ENCODE peak calls at places on chromosomes 7 and 10, in four cellular contexts. W is esophagus squamous epithelium; C is pancreas; Z is CD8-positive, alpha-beta T cell. R is an unnamed sample.

GRCh38 chr10:77149001-77149400 is 488.6 kb downstream of the KCNMA1 start:
- DNase-seq in W (no peak), C (no peak), Z (no peak), R (no peak)

GRCh38 chr10:44043646-44044368 is 341.1 kb downstream of the CXCL12 start:
- DNase-seq in W (no peak), C (no peak), Z (no peak), R (no peak)

GRCh38 chr10:75294866-75295692 is 59.3 kb upstream of the COMTD1 start:
- DNase-seq in W (no peak), C (peak; percentile 92), Z (peak; percentile 40), R (peak; percentile 49)

GRCh38 chr7:17405786-17406185 is 107.3 kb downstream of the AHR start:
- DNase-seq in W (no peak), C (no peak), Z (no peak), R (peak; percentile 34)

GRCh38 chr10:80949785-80950184 is 412.1 kb downstream of the SH2D4B start:
- DNase-seq in W (no peak), C (no peak), Z (no peak), R (no peak)

GRCh38 chr7:157674027-157674714 is 337.4 kb downstream of the DNAJB6 start:
- DNase-seq in W (no peak), C (no peak), Z (no peak), R (no peak)

GRCh38 chr10:109593686-109594085 is 329.6 kb downstream of the XPNPEP1 start:
- DNase-seq in W (no peak), C (no peak), Z (no peak), R (no peak)

GRCh38 chr7:116524609-116525297 is at the start of gene CAV1:
- DNase-seq in W (no peak), C (peak; percentile 54), Z (no peak), R (no peak)

GRCh38 chr10:22597142-22597541 is 117.2 kb downstream of the PIP4K2A start:
- DNase-seq in W (no peak), C (no peak), Z (no peak), R (no peak)

GRCh38 chr7:1679966-1680730 is 10.1 kb downstream of the ELFN1 start:
- DNase-seq in W (no peak), C (no peak), Z (no peak), R (no peak)

GRCh38 chr10:128173383-128173782 is 47.2 kb upstream of the MKI67 start:
- DNase-seq in W (no peak), C (no peak), Z (no peak), R (no peak)

GRCh38 chr7:84196007-84196551 is 1.5 kb upstream of the SEMA3A start:
- DNase-seq in W (no peak), C (no peak), Z (no peak), R (no peak)

GRCh38 chr10:28463676-28464395 is 69.1 kb upstream of the WAC start:
- DNase-seq in W (no peak), C (peak; percentile 68), Z (no peak), R (peak; percentile 29)

GRCh38 chr10:68192113-68192512 is 39.8 kb downstream of the ATOH7 start:
- DNase-seq in W (no peak), C (no peak), Z (no peak), R (no peak)

GRCh38 chr7:151177310-151177709 is 9.7 kb downstream of the ASB10 start:
- DNase-seq in W (no peak), C (no peak), Z (no peak), R (no peak)

GRCh38 chr7:128785738-128786137 is 6.0 kb upstream of the CCDC136 start:
- DNase-seq in W (no peak), C (no peak), Z (no peak), R (no peak)

GRCh38 chr10:116410351-116410750 is 17.3 kb upstream of the PNLIPRP3 start:
- DNase-seq in W (no peak), C (no peak), Z (no peak), R (no peak)

GRCh38 chr7:159137906-159138305 is 6.8 kb downstream of the VIPR2 start:
- DNase-seq in W (no peak), C (no peak), Z (no peak), R (no peak)

GRCh38 chr10:69861251-69862240 is 59.8 kb downstream of the COL13A1 start:
- DNase-seq in W (no peak), C (peak; percentile 68), Z (no peak), R (peak; percentile 12)

GRCh38 chr7:140541513-140542192 is 62.3 kb upstream of the MKRN1 start:
- DNase-seq in W (no peak), C (peak; percentile 26), Z (no peak), R (no peak)

GRCh38 chr7:4519819-4520520 is 162.1 kb upstream of the FOXK1 start:
- DNase-seq in W (no peak), C (no peak), Z (no peak), R (no peak)

GRCh38 chr10:129972966-129973673 is 9.0 kb upstream of the EBF3 start:
- DNase-seq in W (no peak), C (no peak), Z (no peak), R (no peak)

GRCh38 chr7:136229819-136230609 is 252.9 kb upstream of the MTPN start:
- DNase-seq in W (no peak), C (no peak), Z (no peak), R (no peak)

DNA sequence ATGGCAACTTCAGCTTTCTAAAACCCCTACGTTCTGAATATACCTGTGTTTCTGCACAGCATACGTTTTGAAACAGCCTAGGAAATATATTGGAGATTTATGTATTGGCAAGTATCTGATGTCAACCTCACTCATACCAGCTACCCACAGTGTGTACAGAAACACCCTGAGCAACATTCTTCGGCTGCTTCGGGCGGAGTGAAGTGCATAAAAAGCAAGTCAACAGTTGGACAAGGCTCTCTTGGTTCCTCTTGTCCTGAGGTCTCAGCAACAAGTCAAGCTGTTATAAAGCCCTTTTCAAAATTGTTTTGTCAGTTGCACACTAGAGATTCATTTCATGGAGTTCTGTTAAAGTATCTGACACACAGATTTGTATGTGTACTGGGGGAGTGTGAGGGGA is 40.0 kb upstream of the PAPSS2 start:
- DNase-seq in W (no peak), C (no peak), Z (no peak), R (no peak)
- H3K27ac ChIP-seq in W (no peak overlapping the region), C (no peak overlapping the region), Z (no peak overlapping the region), R (no peak overlapping the region)

DNA sequence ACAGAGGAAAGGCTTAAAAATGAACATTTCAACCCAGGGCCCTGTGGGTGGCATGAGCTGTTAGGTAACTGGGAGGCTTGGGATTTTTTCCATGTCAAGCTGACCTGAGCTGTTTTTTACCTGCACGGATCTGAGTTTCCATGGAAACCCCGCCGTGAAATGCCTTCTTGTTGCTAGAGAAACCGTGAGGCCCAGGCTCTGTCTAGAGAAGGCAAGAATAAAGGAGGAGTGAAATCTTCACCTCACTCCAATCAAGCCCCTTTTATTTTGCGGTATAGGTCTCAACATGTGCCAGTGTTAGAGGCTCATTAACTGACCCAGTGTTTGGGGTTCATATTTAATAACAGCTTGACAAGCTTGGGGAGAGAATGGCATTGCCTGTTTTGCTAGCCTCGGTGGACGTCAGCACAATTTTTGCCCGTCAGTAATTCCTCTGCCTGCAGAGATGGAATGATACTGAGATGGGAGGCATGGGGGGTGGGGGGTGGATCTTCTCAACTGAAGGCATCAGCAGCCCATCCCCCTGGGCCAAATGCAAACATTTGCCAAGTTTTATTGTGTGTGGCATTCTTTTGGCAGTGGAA is 48.9 kb upstream of the PDCD4 start:
- DNase-seq in W (no peak), C (peak; percentile 55), Z (no peak), R (no peak)
- H3K27ac ChIP-seq in W (peak overlapping the region; percentile 40), C (no peak overlapping the region), Z (no peak overlapping the region), R (no peak overlapping the region)

GRCh38 chr10:62277946-62278345 is 9.3 kb upstream of the RTKN2 start:
- DNase-seq in W (no peak), C (no peak), Z (no peak), R (no peak)
- H3K27ac ChIP-seq in W (no peak overlapping the region), C (no peak overlapping the region), Z (no peak overlapping the region), R (no peak overlapping the region)

GRCh38 chr10:16867990-16868389 is 50.8 kb upstream of the RSU1 start:
- DNase-seq in W (no peak), C (no peak), Z (no peak), R (no peak)
- H3K27ac ChIP-seq in W (no peak overlapping the region), C (no peak overlapping the region), Z (no peak overlapping the region), R (no peak overlapping the region)

GRCh38 chr10:78658645-78659632 is 409.8 kb upstream of the ZMIZ1 start:
- DNase-seq in W (no peak), C (no peak), Z (no peak), R (peak; percentile 63)

GRCh38 chr10:78655941-78656340 is 412.8 kb upstream of the ZMIZ1 start:
- DNase-seq in W (no peak), C (no peak), Z (no peak), R (no peak)

GRCh38 chr10:78656397-78656796 is 412.4 kb upstream of the ZMIZ1 start:
- DNase-seq in W (no peak), C (no peak), Z (no peak), R (no peak)

GRCh38 chr10:78657622-78658165 is 411.1 kb upstream of the ZMIZ1 start:
- DNase-seq in W (no peak), C (peak; percentile 82), Z (peak; percentile 60), R (peak; percentile 86)

DNA sequence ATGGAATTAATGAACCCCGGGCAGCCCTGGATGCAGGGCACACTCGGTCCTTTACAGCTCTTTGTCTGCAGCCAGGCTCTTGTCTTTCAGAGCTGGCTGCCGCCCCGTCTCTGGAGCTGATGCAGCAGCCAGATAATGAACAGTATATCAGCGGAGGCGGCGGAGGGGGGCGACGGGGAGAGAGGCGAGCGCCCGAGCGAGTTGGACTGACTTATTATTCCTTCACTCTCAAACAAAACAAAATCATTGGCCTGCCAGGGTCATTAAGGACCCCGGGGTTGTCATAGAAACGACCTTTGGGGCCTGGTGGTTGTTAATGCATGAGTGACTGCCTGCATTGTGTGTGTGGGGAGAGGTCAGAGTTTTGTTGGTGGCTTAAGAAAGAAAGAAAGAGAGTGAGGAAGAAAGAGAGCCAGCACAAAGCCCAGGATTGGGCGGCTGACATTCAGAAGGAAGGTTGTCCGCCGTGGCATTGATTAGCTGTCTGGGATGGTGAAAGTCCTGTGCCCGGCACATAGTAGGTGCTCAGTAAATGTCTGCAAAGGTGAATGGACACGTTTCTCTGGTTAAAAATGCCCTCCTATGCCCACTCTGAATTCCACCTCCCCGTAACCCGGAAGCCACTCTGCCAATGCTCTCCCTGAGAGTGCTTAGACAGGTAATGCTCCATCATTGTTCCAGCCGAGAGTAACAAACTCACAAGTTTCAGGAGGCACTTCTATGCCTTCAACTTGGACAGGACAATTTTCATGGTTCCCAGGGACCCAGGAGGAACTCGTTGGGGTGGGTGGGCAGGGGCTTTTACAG is 411.7 kb upstream of the ZMIZ1 start:
- DNase-seq in W (no peak), C (no peak), Z (no peak), R (no peak)
- H3K27ac ChIP-seq in W (no peak overlapping the region), C (no peak overlapping the region), Z (no peak overlapping the region), R (no peak overlapping the region)

GRCh38 chr10:21313691-21314090 is 211.8 kb downstream of the SKIDA1 start:
- DNase-seq in W (no peak), C (no peak), Z (no peak), R (no peak)
- H3K27ac ChIP-seq in W (no peak overlapping the region), C (no peak overlapping the region), Z (no peak overlapping the region), R (no peak overlapping the region)

GRCh38 chr10:3907514-3907913 is 122.5 kb upstream of the KLF6 start:
- DNase-seq in W (no peak), C (no peak), Z (no peak), R (no peak)

GRCh38 chr10:3908183-3908582 is 123.2 kb upstream of the KLF6 start:
- DNase-seq in W (no peak), C (no peak), Z (no peak), R (no peak)

GRCh38 chr10:3904419-3904975 is 119.5 kb upstream of the KLF6 start:
- DNase-seq in W (no peak), C (no peak), Z (no peak), R (no peak)

GRCh38 chr10:3909339-3909738 is 124.3 kb upstream of the KLF6 start:
- DNase-seq in W (no peak), C (no peak), Z (no peak), R (no peak)

GRCh38 chr10:3906511-3907111 is 121.6 kb upstream of the KLF6 start:
- DNase-seq in W (no peak), C (no peak), Z (no peak), R (no peak)
- H3K27ac ChIP-seq in W (peak overlapping the region; percentile 53), C (no peak overlapping the region), Z (no peak overlapping the region), R (no peak overlapping the region)